ENCODE peak calls at places on chromosomes 12 and 14, in ten cellular contexts. E is heart right ventricle; C is BJ; T is heart left ventricle; W is fibroblast of pulmonary artery; R is uterus; H is CD8-positive, alpha-beta T cell; V is lung; Z is stomach; I is tibial artery. F is an unnamed sample.

GRCh38 chr14:68135566-68135965 is 316.0 kb downstream of the RAD51B start:
- DNase-seq in V (no peak), C (no peak), E (no peak), Z (no peak), I (no peak), T (no peak), R (no peak), H (no peak), W (no peak), F (no peak)

GRCh38 chr12:30794591-30795409 is 40.0 kb upstream of the CAPRIN2 start:
- DNase-seq in R (no peak), C (peak; percentile 21), W (peak; percentile 97), V (no peak), E (no peak), Z (no peak), H (no peak), T (no peak), I (peak; percentile 25), F (no peak)

GRCh38 chr12:20213851-20214250 is 154.5 kb upstream of the PDE3A start:
- DNase-seq in H (no peak), R (no peak), I (no peak), C (no peak), T (no peak), V (no peak), E (no peak), Z (no peak), W (peak; percentile 62), F (no peak)

GRCh38 chr12:118187746-118188390 is 51.9 kb downstream of the PEBP1 start:
- DNase-seq in C (no peak), W (peak; percentile 29), E (no peak), I (no peak), H (no peak), V (no peak), R (no peak), Z (no peak), T (no peak), F (no peak)

GRCh38 chr12:71685312-71685906 is 473 bp upstream of the TMEM19 start:
- DNase-seq in V (no peak), C (no peak), Z (no peak), R (no peak), I (no peak), T (no peak), E (no peak), W (no peak), H (no peak), F (peak; percentile 76)

GRCh38 chr14:68607081-68607851 is 185.6 kb downstream of the ZFP36L1 start:
- DNase-seq in V (no peak), T (peak; percentile 40), H (no peak), E (no peak), R (peak; percentile 82), I (peak; percentile 45), C (no peak), W (peak; percentile 26), Z (peak; percentile 38), F (no peak)

GRCh38 chr14:73977896-73978295 is 27.8 kb downstream of the COQ6 start:
- DNase-seq in W (peak; percentile 6), E (no peak), V (no peak), C (peak; percentile 9), I (no peak), Z (no peak), H (no peak), T (no peak), R (no peak), F (no peak)

GRCh38 chr12:49944046-49944445 is 6.5 kb upstream of the AQP2 start:
- DNase-seq in H (no peak), I (no peak), R (no peak), T (no peak), W (no peak), V (no peak), Z (no peak), C (no peak), E (no peak), F (peak; percentile 40)

GRCh38 chr12:124463341-124463861 is 104.0 kb downstream of the NCOR2 start:
- DNase-seq in T (no peak), E (peak; percentile 9), W (no peak), H (no peak), Z (no peak), C (no peak), V (no peak), R (no peak), I (no peak), F (peak; percentile 70)

GRCh38 chr14:50666772-50667490 is 1.2 kb downstream of the SAV1 start:
- DNase-seq in C (no peak), E (no peak), W (peak; percentile 77), V (no peak), R (peak; percentile 44), H (peak; percentile 4), Z (peak; percentile 50), T (no peak), I (peak; percentile 42), F (no peak)

GRCh38 chr14:33805593-33805992 is 145.3 kb downstream of the EGLN3 start:
- DNase-seq in V (no peak), H (no peak), W (no peak), Z (no peak), I (no peak), C (no peak), E (no peak), T (no peak), R (no peak), F (no peak)

DNA sequence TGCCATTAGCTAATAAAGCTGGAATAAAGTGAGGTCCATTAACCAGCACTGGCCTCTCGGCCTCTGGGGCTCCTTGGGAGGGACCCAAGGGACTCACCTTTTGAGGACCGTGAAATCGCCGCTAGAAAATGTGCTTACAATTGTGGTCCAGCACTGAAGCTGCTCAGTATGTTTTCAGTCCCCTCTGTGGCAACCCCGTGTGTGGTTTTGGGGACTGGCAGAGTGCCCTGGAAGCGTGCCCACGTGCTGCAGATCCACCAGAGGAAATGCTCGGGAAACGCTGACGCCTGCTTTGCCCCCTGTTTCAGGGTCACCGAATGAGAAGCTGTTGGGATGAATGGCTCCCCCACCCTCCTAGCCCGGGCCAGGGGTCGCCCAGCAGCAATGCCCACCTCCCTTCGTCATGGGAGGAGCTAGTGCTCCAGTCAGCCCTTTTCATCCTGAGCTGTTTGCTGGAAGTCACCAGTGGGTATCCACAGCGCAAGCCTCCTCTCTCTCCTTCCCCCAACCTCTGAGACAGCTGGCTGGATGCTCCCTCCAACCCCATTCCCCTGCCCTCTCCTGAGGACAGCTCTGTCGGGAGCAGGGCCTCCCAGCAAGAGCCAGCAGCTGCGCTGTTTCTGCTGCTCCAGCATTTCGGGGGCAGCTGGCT is 33.1 kb upstream of the PPP1R13B start:
- DNase-seq in W (peak; percentile 79), C (peak; percentile 20), H (no peak), R (peak; percentile 73), T (peak; percentile 75), E (peak; percentile 86), V (peak; percentile 88), I (peak; percentile 89), Z (peak; percentile 91), F (peak; percentile 88)
- H3K4me3 ChIP-seq in W (peak overlapping the region; percentile 24), C (peak overlapping the region; percentile 13), H (peak overlapping the region; percentile 30), R (no peak overlapping the region), T (peak overlapping the region; percentile 40), E (peak overlapping the region; percentile 5), V (no peak overlapping the region), I (peak overlapping the region; percentile 49), Z (peak overlapping the region; percentile 46), F (no peak overlapping the region)

GRCh38 chr12:47808049-47808448 is 11.7 kb downstream of the HDAC7 start:
- DNase-seq in E (peak; percentile 52), C (no peak), H (peak; percentile 47), W (peak; percentile 62), V (peak; percentile 56), R (peak; percentile 63), Z (no peak), I (peak; percentile 54), T (peak; percentile 73), F (peak; percentile 94)

GRCh38 chr12:47807338-47807737 is 12.4 kb downstream of the HDAC7 start:
- DNase-seq in V (no peak), H (no peak), C (no peak), T (peak; percentile 67), I (no peak), R (no peak), E (no peak), Z (no peak), W (no peak), F (no peak)

GRCh38 chr12:47804177-47804576 is 15.5 kb downstream of the HDAC7 start:
- DNase-seq in W (no peak), E (no peak), R (no peak), I (no peak), H (no peak), Z (no peak), C (no peak), T (no peak), V (no peak), F (no peak)

GRCh38 chr12:47803196-47803875 is 16.4 kb downstream of the HDAC7 start:
- DNase-seq in V (no peak), H (no peak), Z (no peak), R (no peak), W (no peak), T (no peak), C (no peak), E (no peak), I (no peak), F (no peak)

DNA sequence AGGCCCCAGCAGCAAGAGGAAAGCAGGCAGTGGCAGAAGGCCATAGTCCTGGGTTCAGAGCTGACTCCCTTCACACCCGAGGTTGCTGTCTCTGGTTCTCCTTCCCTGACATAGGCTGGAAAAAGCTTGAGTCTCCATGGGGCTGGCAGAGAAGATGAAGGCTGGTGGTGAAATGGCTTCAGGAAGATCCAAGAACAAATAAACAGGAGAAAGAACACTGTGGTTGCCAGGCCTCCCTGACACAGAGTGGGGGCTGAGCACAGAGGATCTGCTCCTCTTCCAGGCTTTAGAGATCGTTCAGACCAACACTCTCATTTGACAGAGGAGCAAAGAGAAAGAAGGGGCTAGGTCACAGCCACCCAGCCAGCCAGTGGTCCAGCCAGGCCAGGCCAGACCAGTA is 14.3 kb downstream of the HDAC7 start:
- DNase-seq in E (peak; percentile 0), C (no peak), I (peak; percentile 73), R (no peak), W (peak; percentile 30), H (no peak), Z (no peak), V (no peak), T (no peak), F (no peak)
- TF ChIP-seq CTCF in E (no peak), C (no peak), I (no peak), R (no peak), W (no peak), H (no peak), Z (no peak), V (no peak), T (no peak), F (no peak)

GRCh38 chr12:42236017-42236416 is 2.0 kb downstream of the YAF2 start:
- DNase-seq in H (no peak), I (no peak), Z (no peak), T (no peak), W (no peak), V (no peak), E (no peak), C (no peak), R (no peak), F (no peak)
- H3K4me3 ChIP-seq in H (no peak overlapping the region), I (peak overlapping the region; percentile 94), Z (no peak overlapping the region), T (peak overlapping the region; percentile 77), W (peak overlapping the region; percentile 74), V (no peak overlapping the region), E (peak overlapping the region; percentile 76), C (no peak overlapping the region), R (no peak overlapping the region), F (peak overlapping the region; percentile 77)

GRCh38 chr14:91484744-91485143 is 25.4 kb downstream of the PPP4R3A start:
- DNase-seq in V (no peak), Z (no peak), W (no peak), T (no peak), E (no peak), I (no peak), C (no peak), R (no peak), H (no peak), F (no peak)

GRCh38 chr14:91482278-91483023 is 27.7 kb downstream of the PPP4R3A start:
- DNase-seq in C (no peak), W (peak; percentile 57), R (no peak), T (no peak), E (no peak), V (no peak), Z (no peak), I (no peak), H (no peak), F (no peak)

GRCh38 chr14:91484186-91484585 is 25.9 kb downstream of the PPP4R3A start:
- DNase-seq in V (no peak), I (no peak), W (no peak), Z (no peak), H (no peak), T (no peak), C (no peak), R (no peak), E (no peak), F (no peak)
- TF ChIP-seq CTCF in V (no peak), I (no peak), W (peak; percentile 4), Z (no peak), H (peak; percentile 33), T (no peak), C (no peak), R (no peak), E (no peak), F (no peak)

F was measured in spleen.